ENCODE peak calls at places on chromosome 5, in eight cellular contexts. J is NCI-H2227 treated with DMSO at 0.1 percent for 48 hours, L is GM12865, Y is globus pallidus, D is NCI-H774, S is dorsolateral prefrontal cortex, B is tibial nerve, A is GM23248. E is an unnamed sample.

GRCh38 chr5:1415626-1416360 is 29.4 kb downstream of the SLC6A3 start:
- DNase-seq in S (no peak), B (no peak), J (no peak), A (no peak), Y (no peak), D (no peak), L (no peak), E (no peak)

GRCh38 chr5:27241564-27242257 is 203.3 kb upstream of the CDH9 start:
- DNase-seq in Y (no peak), J (no peak), S (no peak), D (no peak), A (peak; percentile 91), L (no peak), B (no peak), E (no peak)

GRCh38 chr5:8581047-8581446 is 712.1 kb downstream of the MTRR start:
- DNase-seq in A (no peak), B (no peak), Y (no peak), J (no peak), S (no peak), D (no peak), L (no peak), E (no peak)

GRCh38 chr5:26945881-26946280 is 92.5 kb downstream of the CDH9 start:
- DNase-seq in J (no peak), L (no peak), B (no peak), D (no peak), S (no peak), A (no peak), Y (no peak), E (no peak)

GRCh38 chr5:80662108-80662507 is 7.3 kb upstream of the DHFR start:
- DNase-seq in B (no peak), S (no peak), Y (no peak), L (no peak), J (no peak), D (no peak), A (no peak), E (no peak)

GRCh38 chr5:80960531-80961375 is 590 bp downstream of the RASGRF2 start:
- DNase-seq in S (no peak), A (peak; percentile 19), Y (peak; percentile 59), J (no peak), B (peak; percentile 35), D (no peak), L (no peak), E (no peak)

GRCh38 chr5:150700298-150700599 is 613 bp downstream of the RBM22 start:
- DNase-seq in A (no peak), L (no peak), B (no peak), Y (no peak), J (no peak), S (no peak), D (no peak), E (peak; percentile 31)

GRCh38 chr5:78597858-78598415 is 50.6 kb downstream of the LHFPL2 start:
- DNase-seq in D (no peak), A (peak; percentile 66), L (no peak), J (no peak), B (no peak), S (no peak), Y (no peak), E (no peak)

GRCh38 chr5:131514316-131515275 is 120.4 kb downstream of the RAPGEF6 start:
- DNase-seq in Y (no peak), J (no peak), A (peak; percentile 32), D (no peak), L (peak; percentile 38), B (no peak), S (no peak), E (no peak)

GRCh38 chr5:113606298-113607134 is 93.0 kb downstream of the YTHDC2 start:
- DNase-seq in J (peak; percentile 87), Y (peak; percentile 67), L (peak; percentile 47), S (peak; percentile 40), A (peak; percentile 73), B (peak; percentile 64), D (peak; percentile 53), E (no peak)

E was measured in thoracic aorta.